ENCODE peak calls at places on chromosomes 11 and 22, in seven cellular contexts. W is BE2C; A is ovary; M is tibial nerve; C is H9; R is CD8-positive, alpha-beta memory T cell; X is H1. N is an unnamed sample. For H3K27me3, the result is how much of the 10 kb centered on the place peaks cover.

GRCh38 chr11:67418476-67419281 is 3.2 kb downstream of the CARNS1 start:
- DNase-seq in W (no peak), A (no peak), M (no peak), C (no peak), R (no peak), X (no peak), N (no peak)

GRCh38 chr11:1943977-1944376 is 3.2 kb upstream of the MRPL23 start:
- DNase-seq in W (peak), A (peak), M (no peak), C (no peak), R (no peak), X (peak), N (no peak)

GRCh38 chr11:85826096-85826855 is 15.3 kb upstream of the SYTL2 start:
- DNase-seq in W (peak), A (peak), M (no peak), C (peak), R (no peak), X (no peak), N (no peak)

GRCh38 chr11:134823970-134824369 is 411.9 kb upstream of the B3GAT1 start:
- DNase-seq in W (no peak), A (no peak), M (no peak), C (no peak), R (no peak), X (no peak), N (no peak)

GRCh38 chr11:122750047-122750446 is 88.3 kb upstream of the CRTAM start:
- DNase-seq in W (no peak), A (no peak), M (no peak), C (no peak), R (no peak), X (no peak), N (no peak)

GRCh38 chr11:111010391-111011354 is 234.9 kb upstream of the POU2AF2 start:
- DNase-seq in W (no peak), A (no peak), M (no peak), C (no peak), R (no peak), X (no peak), N (no peak)

GRCh38 chr11:35029979-35030378 is 109.0 kb upstream of the CD44 start:
- DNase-seq in W (no peak), A (no peak), M (no peak), C (no peak), R (no peak), X (no peak), N (no peak)

GRCh38 chr22:42300286-42301071 is 30.0 kb upstream of the TCF20 start:
- DNase-seq in W (no peak), A (no peak), M (no peak), C (peak), R (peak), X (no peak), N (no peak)

GRCh38 chr11:87081358-87081757 is 43.6 kb downstream of the TMEM135 start:
- DNase-seq in W (no peak), A (no peak), M (no peak), C (no peak), R (peak), X (no peak), N (no peak)

GRCh38 chr22:31173386-31174145 is 13.6 kb downstream of the RNF185 start:
- DNase-seq in W (no peak), A (no peak), M (no peak), C (no peak), R (no peak), X (no peak), N (no peak)

GRCh38 chr11:112267188-112267591 is 6.5 kb upstream of the PLET1 start:
- DNase-seq in W (no peak), A (no peak), M (no peak), C (no peak), R (no peak), X (no peak), N (no peak)

GRCh38 chr22:28656156-28656555 is 23.5 kb downstream of the TTC28 start:
- DNase-seq in W (peak), A (no peak), M (no peak), C (no peak), R (no peak), X (no peak), N (no peak)

GRCh38 chr11:86678823-86679222 is 6.4 kb upstream of the ME3 start:
- DNase-seq in W (no peak), A (no peak), M (no peak), C (no peak), R (no peak), X (no peak), N (no peak)

GRCh38 chr11:109858152-109858551 is 235.0 kb upstream of the ZC3H12C start:
- DNase-seq in W (no peak), A (no peak), M (no peak), C (no peak), R (no peak), X (no peak), N (no peak)

GRCh38 chr11:108199446-108200321 is 22.8 kb downstream of the NPAT start:
- DNase-seq in W (no peak), A (no peak), M (no peak), C (no peak), R (no peak), X (no peak), N (no peak)

GRCh38 chr11:120028181-120028935 is 109.6 kb downstream of the TRIM29 start:
- DNase-seq in W (no peak), A (no peak), M (no peak), C (peak), R (no peak), X (peak), N (no peak)

GRCh38 chr11:103433380-103433779 is 324.2 kb downstream of the DYNC2H1 start:
- DNase-seq in W (no peak), A (no peak), M (no peak), C (no peak), R (no peak), X (no peak), N (no peak)

GRCh38 chr11:111538407-111539114 is 2.0 kb upstream of the LAYN start:
- DNase-seq in W (no peak), A (no peak), M (no peak), C (no peak), R (no peak), X (no peak), N (no peak)

GRCh38 chr11:27012254-27012921 is 18.5 kb downstream of the FIBIN start:
- DNase-seq in W (peak), A (peak), M (no peak), C (no peak), R (no peak), X (no peak), N (no peak)

GRCh38 chr22:44988671-44989070 is 21.1 kb downstream of the PHF21B start:
- DNase-seq in W (no peak), A (no peak), M (no peak), C (no peak), R (no peak), X (no peak), N (no peak)

GRCh38 chr11:3221408-3222002 is 2.9 kb upstream of the MRGPRG start:
- DNase-seq in W (no peak), A (peak), M (no peak), C (peak), R (no peak), X (no peak), N (no peak)

GRCh38 chr11:19049351-19049750 is 11.2 kb downstream of the MRGPRX2 start:
- DNase-seq in W (no peak), A (no peak), M (no peak), C (no peak), R (no peak), X (no peak), N (no peak)
- H3K27me3 ChIP-seq in W (under half), A (under half), M (under half), C (under half), R (under half), X (under half), N (under half)

GRCh38 chr11:72639475-72640375 is 34.5 kb downstream of the PDE2A start:
- DNase-seq in W (no peak), A (no peak), M (no peak), C (no peak), R (no peak), X (no peak), N (no peak)

GRCh38 chr11:72637198-72637597 is 37.0 kb downstream of the PDE2A start:
- DNase-seq in W (no peak), A (no peak), M (no peak), C (no peak), R (no peak), X (no peak), N (no peak)

GRCh38 chr11:72635309-72635915 is 38.8 kb downstream of the PDE2A start:
- DNase-seq in W (no peak), A (no peak), M (no peak), C (no peak), R (no peak), X (no peak), N (no peak)

GRCh38 chr11:72635931-72636330 is 38.3 kb downstream of the PDE2A start:
- DNase-seq in W (peak), A (no peak), M (no peak), C (peak), R (no peak), X (no peak), N (no peak)

GRCh38 chr11:72637926-72638325 is 36.3 kb downstream of the PDE2A start:
- DNase-seq in W (peak), A (no peak), M (no peak), C (no peak), R (no peak), X (no peak), N (no peak)
- H3K27me3 ChIP-seq in W (under half), A (under half), M (half or more), C (under half), R (under half), X (under half), N (under half)

GRCh38 chr22:50260801-50261614 is 475 bp downstream of the MAPK12 start:
- DNase-seq in W (peak), A (peak), M (no peak), C (no peak), R (no peak), X (peak), N (no peak)
- H3K27me3 ChIP-seq in W (under half), A (under half), M (half or more), C (under half), R (under half), X (under half), N (under half)

GRCh38 chr11:13073119-13073981 is 64.2 kb downstream of the RASSF10 start:
- DNase-seq in W (no peak), A (no peak), M (no peak), C (no peak), R (no peak), X (no peak), N (no peak)

GRCh38 chr11:13080861-13081260 is 71.7 kb downstream of the RASSF10 start:
- DNase-seq in W (no peak), A (no peak), M (no peak), C (no peak), R (no peak), X (no peak), N (no peak)

GRCh38 chr11:13074714-13075464 is 65.8 kb downstream of the RASSF10 start:
- DNase-seq in W (no peak), A (no peak), M (no peak), C (no peak), R (no peak), X (no peak), N (no peak)

GRCh38 chr11:13082588-13082987 is 73.5 kb downstream of the RASSF10 start:
- DNase-seq in W (no peak), A (no peak), M (no peak), C (no peak), R (no peak), X (no peak), N (no peak)

GRCh38 chr11:13076961-13077360 is 67.8 kb downstream of the RASSF10 start:
- DNase-seq in W (no peak), A (no peak), M (no peak), C (no peak), R (no peak), X (no peak), N (no peak)
- H3K27me3 ChIP-seq in W (under half), A (under half), M (under half), C (under half), R (under half), X (under half), N (under half)

N was measured in iPS DF 6.9.